ENCODE peak calls at places on chromosomes 6 and 20, in six cellular contexts. One of them, this sample, is unnamed.

GRCh38 chr6:44397424-44398169 is 10.1 kb downstream of the CDC5L start:
- DNase-seq in HFFc6: no peak
- DNase-seq in Peyer's patch: no peak
- DNase-seq in pons: peak; percentile 45
- DNase-seq in stimulated activated CD8-positive, alpha-beta memory T cell treated with anti-CD3 and anti-CD28 coated beads, Interleukin-15, amount 100 ng/mL, for 1 hour: no peak
- DNase-seq in effector memory CD8-positive, alpha-beta T cell: no peak
- DNase-seq in this sample: no peak

GRCh38 chr20:33871362-33871761 is 60.2 kb downstream of the CHMP4B start:
- DNase-seq in pons: no peak
- DNase-seq in Peyer's patch: no peak
- DNase-seq in effector memory CD8-positive, alpha-beta T cell: no peak
- DNase-seq in HFFc6: no peak
- DNase-seq in stimulated activated CD8-positive, alpha-beta memory T cell treated with anti-CD3 and anti-CD28 coated beads, Interleukin-15, amount 100 ng/mL, for 1 hour: no peak
- DNase-seq in this sample: no peak

GRCh38 chr20:38975539-38976120 is 13.5 kb downstream of the DHX35 start:
- DNase-seq in pons: no peak
- DNase-seq in effector memory CD8-positive, alpha-beta T cell: no peak
- DNase-seq in stimulated activated CD8-positive, alpha-beta memory T cell treated with anti-CD3 and anti-CD28 coated beads, Interleukin-15, amount 100 ng/mL, for 1 hour: no peak
- DNase-seq in Peyer's patch: no peak
- DNase-seq in HFFc6: peak; percentile 80
- DNase-seq in this sample: no peak

GRCh38 chr20:32037929-32038328 is 14.1 kb upstream of the HCK start:
- DNase-seq in pons: no peak
- DNase-seq in Peyer's patch: no peak
- DNase-seq in effector memory CD8-positive, alpha-beta T cell: no peak
- DNase-seq in stimulated activated CD8-positive, alpha-beta memory T cell treated with anti-CD3 and anti-CD28 coated beads, Interleukin-15, amount 100 ng/mL, for 1 hour: no peak
- DNase-seq in HFFc6: peak; percentile 42
- DNase-seq in this sample: no peak

GRCh38 chr20:29301624-29302259 is 1955.7 kb upstream of the DEFB115 start:
- DNase-seq in HFFc6: no peak
- DNase-seq in pons: no peak
- DNase-seq in effector memory CD8-positive, alpha-beta T cell: no peak
- DNase-seq in Peyer's patch: no peak
- DNase-seq in stimulated activated CD8-positive, alpha-beta memory T cell treated with anti-CD3 and anti-CD28 coated beads, Interleukin-15, amount 100 ng/mL, for 1 hour: no peak
- DNase-seq in this sample: no peak

GRCh38 chr6:168934856-168935627 is 318.6 kb downstream of the THBS2 start:
- DNase-seq in Peyer's patch: no peak
- DNase-seq in pons: no peak
- DNase-seq in stimulated activated CD8-positive, alpha-beta memory T cell treated with anti-CD3 and anti-CD28 coated beads, Interleukin-15, amount 100 ng/mL, for 1 hour: no peak
- DNase-seq in HFFc6: no peak
- DNase-seq in effector memory CD8-positive, alpha-beta T cell: no peak
- DNase-seq in this sample: no peak

GRCh38 chr6:48068326-48069191 is 42.4 kb downstream of the PTCHD4 start:
- DNase-seq in stimulated activated CD8-positive, alpha-beta memory T cell treated with anti-CD3 and anti-CD28 coated beads, Interleukin-15, amount 100 ng/mL, for 1 hour: no peak
- DNase-seq in HFFc6: no peak
- DNase-seq in Peyer's patch: no peak
- DNase-seq in pons: no peak
- DNase-seq in effector memory CD8-positive, alpha-beta T cell: no peak
- DNase-seq in this sample: no peak

GRCh38 chr20:62409935-62410741 is 3.1 kb upstream of the CABLES2 start:
- DNase-seq in stimulated activated CD8-positive, alpha-beta memory T cell treated with anti-CD3 and anti-CD28 coated beads, Interleukin-15, amount 100 ng/mL, for 1 hour: no peak
- DNase-seq in Peyer's patch: peak; percentile 82
- DNase-seq in HFFc6: peak; percentile 15
- DNase-seq in pons: no peak
- DNase-seq in effector memory CD8-positive, alpha-beta T cell: no peak
- DNase-seq in this sample: peak; percentile 65

GRCh38 chr6:90015883-90016282 is 121.6 kb downstream of the GJA10 start:
- DNase-seq in pons: no peak
- DNase-seq in Peyer's patch: no peak
- DNase-seq in effector memory CD8-positive, alpha-beta T cell: no peak
- DNase-seq in HFFc6: no peak
- DNase-seq in stimulated activated CD8-positive, alpha-beta memory T cell treated with anti-CD3 and anti-CD28 coated beads, Interleukin-15, amount 100 ng/mL, for 1 hour: no peak
- DNase-seq in this sample: no peak

GRCh38 chr6:7140631-7141366 is 33.0 kb downstream of the RREB1 start:
- DNase-seq in effector memory CD8-positive, alpha-beta T cell: peak; percentile 62
- DNase-seq in HFFc6: peak; percentile 59
- DNase-seq in stimulated activated CD8-positive, alpha-beta memory T cell treated with anti-CD3 and anti-CD28 coated beads, Interleukin-15, amount 100 ng/mL, for 1 hour: peak; percentile 59
- DNase-seq in Peyer's patch: peak; percentile 93
- DNase-seq in pons: peak; percentile 63
- DNase-seq in this sample: peak; percentile 61

GRCh38 chr6:36760685-36761435 is 63.2 kb downstream of the RAB44 start:
- DNase-seq in effector memory CD8-positive, alpha-beta T cell: no peak
- DNase-seq in pons: peak; percentile 95
- DNase-seq in Peyer's patch: no peak
- DNase-seq in HFFc6: no peak
- DNase-seq in stimulated activated CD8-positive, alpha-beta memory T cell treated with anti-CD3 and anti-CD28 coated beads, Interleukin-15, amount 100 ng/mL, for 1 hour: no peak
- DNase-seq in this sample: no peak

GRCh38 chr6:144215402-144215931 is 65.2 kb downstream of the STX11 start:
- DNase-seq in HFFc6: no peak
- DNase-seq in effector memory CD8-positive, alpha-beta T cell: no peak
- DNase-seq in pons: peak; percentile 44
- DNase-seq in stimulated activated CD8-positive, alpha-beta memory T cell treated with anti-CD3 and anti-CD28 coated beads, Interleukin-15, amount 100 ng/mL, for 1 hour: no peak
- DNase-seq in Peyer's patch: peak; percentile 59
- DNase-seq in this sample: peak; percentile 11

GRCh38 chr6:88963139-88964090 is at the start of gene RNGTT:
- DNase-seq in Peyer's patch: peak; percentile 99
- DNase-seq in effector memory CD8-positive, alpha-beta T cell: peak; percentile 96
- DNase-seq in pons: peak; percentile 98
- DNase-seq in HFFc6: peak; percentile 98
- DNase-seq in stimulated activated CD8-positive, alpha-beta memory T cell treated with anti-CD3 and anti-CD28 coated beads, Interleukin-15, amount 100 ng/mL, for 1 hour: peak; percentile 95
- DNase-seq in this sample: peak; percentile 97

This sample was measured in A172.